ENCODE peak calls at places on chromosomes 6 and 20, in nine cellular contexts. One of them, this sample, is unnamed.

GRCh38 chr6:33160728-33161323 is 31.4 kb downstream of the COL11A2 start:
- DNase-seq in NCI-H345: no peak
- DNase-seq in mammary epithelial cell: peak; percentile 58
- DNase-seq in SW 1271: peak; percentile 51
- DNase-seq in C1 segment of cervical spinal cord: peak; percentile 16
- DNase-seq in RCC 7860: peak; percentile 49
- DNase-seq in CD8-positive, alpha-beta T cell: no peak
- DNase-seq in HEK293T: no peak
- DNase-seq in EH: peak; percentile 98
- DNase-seq in this sample: no peak

GRCh38 chr20:41508335-41508734 is 109.8 kb downstream of the CHD6 start:
- DNase-seq in NCI-H345: no peak
- DNase-seq in mammary epithelial cell: no peak
- DNase-seq in SW 1271: no peak
- DNase-seq in C1 segment of cervical spinal cord: no peak
- DNase-seq in RCC 7860: no peak
- DNase-seq in CD8-positive, alpha-beta T cell: no peak
- DNase-seq in HEK293T: no peak
- DNase-seq in EH: no peak
- DNase-seq in this sample: no peak

GRCh38 chr20:30812739-30813411 is 444.6 kb upstream of the DEFB115 start:
- DNase-seq in NCI-H345: no peak
- DNase-seq in mammary epithelial cell: no peak
- DNase-seq in SW 1271: no peak
- DNase-seq in C1 segment of cervical spinal cord: no peak
- DNase-seq in RCC 7860: no peak
- DNase-seq in CD8-positive, alpha-beta T cell: no peak
- DNase-seq in HEK293T: no peak
- DNase-seq in EH: no peak
- DNase-seq in this sample: no peak

GRCh38 chr6:152267967-152268845 is 369.0 kb downstream of the SYNE1 start:
- DNase-seq in NCI-H345: peak; percentile 14
- DNase-seq in mammary epithelial cell: no peak
- DNase-seq in SW 1271: peak; percentile 25
- DNase-seq in C1 segment of cervical spinal cord: no peak
- DNase-seq in RCC 7860: no peak
- DNase-seq in CD8-positive, alpha-beta T cell: no peak
- DNase-seq in HEK293T: peak; percentile 25
- DNase-seq in EH: peak; percentile 43
- DNase-seq in this sample: peak; percentile 42

GRCh38 chr6:169427856-169428255 is 174.2 kb upstream of the THBS2 start:
- DNase-seq in NCI-H345: no peak
- DNase-seq in mammary epithelial cell: no peak
- DNase-seq in SW 1271: no peak
- DNase-seq in C1 segment of cervical spinal cord: no peak
- DNase-seq in RCC 7860: no peak
- DNase-seq in CD8-positive, alpha-beta T cell: no peak
- DNase-seq in HEK293T: no peak
- DNase-seq in EH: peak; percentile 71
- DNase-seq in this sample: no peak

GRCh38 chr6:167730441-167730840 is 96.3 kb upstream of the AFDN start:
- DNase-seq in NCI-H345: no peak
- DNase-seq in mammary epithelial cell: no peak
- DNase-seq in SW 1271: no peak
- DNase-seq in C1 segment of cervical spinal cord: no peak
- DNase-seq in RCC 7860: no peak
- DNase-seq in CD8-positive, alpha-beta T cell: no peak
- DNase-seq in HEK293T: no peak
- DNase-seq in EH: no peak
- DNase-seq in this sample: no peak

GRCh38 chr20:43995645-43996044 is 81.0 kb downstream of the TOX2 start:
- DNase-seq in NCI-H345: no peak
- DNase-seq in mammary epithelial cell: no peak
- DNase-seq in SW 1271: no peak
- DNase-seq in C1 segment of cervical spinal cord: no peak
- DNase-seq in RCC 7860: no peak
- DNase-seq in CD8-positive, alpha-beta T cell: no peak
- DNase-seq in HEK293T: no peak
- DNase-seq in EH: no peak
- DNase-seq in this sample: no peak

GRCh38 chr6:16486661-16487060 is 248.3 kb downstream of the GMPR start:
- DNase-seq in NCI-H345: no peak
- DNase-seq in mammary epithelial cell: no peak
- DNase-seq in SW 1271: no peak
- DNase-seq in C1 segment of cervical spinal cord: no peak
- DNase-seq in RCC 7860: no peak
- DNase-seq in CD8-positive, alpha-beta T cell: peak; percentile 21
- DNase-seq in HEK293T: no peak
- DNase-seq in EH: no peak
- DNase-seq in this sample: no peak

GRCh38 chr6:114398481-114398880 is 55.7 kb upstream of the HS3ST5 start:
- DNase-seq in NCI-H345: no peak
- DNase-seq in mammary epithelial cell: no peak
- DNase-seq in SW 1271: no peak
- DNase-seq in C1 segment of cervical spinal cord: no peak
- DNase-seq in RCC 7860: no peak
- DNase-seq in CD8-positive, alpha-beta T cell: no peak
- DNase-seq in HEK293T: no peak
- DNase-seq in EH: no peak
- DNase-seq in this sample: no peak

GRCh38 chr6:127186889-127187288 is 68.4 kb downstream of the RSPO3 start:
- DNase-seq in NCI-H345: no peak
- DNase-seq in mammary epithelial cell: peak; percentile 24
- DNase-seq in SW 1271: peak; percentile 13
- DNase-seq in C1 segment of cervical spinal cord: peak; percentile 4
- DNase-seq in RCC 7860: no peak
- DNase-seq in CD8-positive, alpha-beta T cell: peak; percentile 23
- DNase-seq in HEK293T: peak; percentile 48
- DNase-seq in EH: peak; percentile 19
- DNase-seq in this sample: no peak

GRCh38 chr6:30689022-30689865 is 1.5 kb downstream of the NRM start:
- DNase-seq in NCI-H345: no peak
- DNase-seq in mammary epithelial cell: no peak
- DNase-seq in SW 1271: no peak
- DNase-seq in C1 segment of cervical spinal cord: no peak
- DNase-seq in RCC 7860: no peak
- DNase-seq in CD8-positive, alpha-beta T cell: no peak
- DNase-seq in HEK293T: no peak
- DNase-seq in EH: no peak
- DNase-seq in this sample: no peak

GRCh38 chr6:15966000-15966399 is 162.9 kb upstream of the MYLIP start:
- DNase-seq in NCI-H345: no peak
- DNase-seq in mammary epithelial cell: no peak
- DNase-seq in SW 1271: no peak
- DNase-seq in C1 segment of cervical spinal cord: no peak
- DNase-seq in RCC 7860: no peak
- DNase-seq in CD8-positive, alpha-beta T cell: no peak
- DNase-seq in HEK293T: no peak
- DNase-seq in EH: no peak
- DNase-seq in this sample: no peak

GRCh38 chr6:15761045-15761502 is 98.2 kb upstream of the DTNBP1 start:
- DNase-seq in NCI-H345: no peak
- DNase-seq in mammary epithelial cell: no peak
- DNase-seq in SW 1271: no peak
- DNase-seq in C1 segment of cervical spinal cord: no peak
- DNase-seq in RCC 7860: no peak
- DNase-seq in CD8-positive, alpha-beta T cell: no peak
- DNase-seq in HEK293T: no peak
- DNase-seq in EH: no peak
- DNase-seq in this sample: peak; percentile 72

GRCh38 chr6:1759877-1760276 is 150.2 kb downstream of the FOXC1 start:
- DNase-seq in NCI-H345: no peak
- DNase-seq in mammary epithelial cell: no peak
- DNase-seq in SW 1271: no peak
- DNase-seq in C1 segment of cervical spinal cord: no peak
- DNase-seq in RCC 7860: no peak
- DNase-seq in CD8-positive, alpha-beta T cell: no peak
- DNase-seq in HEK293T: no peak
- DNase-seq in EH: no peak
- DNase-seq in this sample: no peak

GRCh38 chr6:117906905-117907599 is at the start of gene SLC35F1:
- DNase-seq in NCI-H345: peak; percentile 77
- DNase-seq in mammary epithelial cell: peak; percentile 25
- DNase-seq in SW 1271: peak; percentile 30
- DNase-seq in C1 segment of cervical spinal cord: peak; percentile 62
- DNase-seq in RCC 7860: no peak
- DNase-seq in CD8-positive, alpha-beta T cell: no peak
- DNase-seq in HEK293T: peak; percentile 83
- DNase-seq in EH: peak; percentile 18
- DNase-seq in this sample: peak; percentile 11

This sample was measured in NCI-H2029.